ENCODE peak calls at places on chromosomes 2 and 18, in four cellular contexts. Z is K562, C is HepG2, U is H1. B is an unnamed sample.
A peak's percentile ranks its signal among the peaks of the same experiment; 100 is the strongest.

GRCh38 chr2:21038403-21039073 is 5.3 kb downstream of the APOB start:
- DNase-seq in Z (no peak), C (peak; percentile 80), U (no peak), B (no peak)

GRCh38 chr2:140863713-140864112 is 1267.1 kb downstream of the LRP1B start:
- DNase-seq in Z (peak; percentile 6), C (peak; percentile 51), U (no peak), B (peak; percentile 13)

GRCh38 chr2:46334389-46335345 is 37.5 kb downstream of the EPAS1 start:
- DNase-seq in Z (no peak), C (no peak), U (no peak), B (no peak)

GRCh38 chr2:2542966-2543555 is 212.0 kb upstream of the MYT1L start:
- DNase-seq in Z (peak; percentile 27), C (no peak), U (peak; percentile 53), B (no peak)

GRCh38 chr18:58456625-58457024 is 172.3 kb downstream of the ALPK2 start:
- DNase-seq in Z (no peak), C (no peak), U (no peak), B (no peak)

GRCh38 chr2:60796573-60797509 is 40.8 kb downstream of the PAPOLG start:
- DNase-seq in Z (no peak), C (no peak), U (no peak), B (no peak)

GRCh38 chr2:239581352-239581901 is 180.6 kb upstream of the HDAC4 start:
- DNase-seq in Z (no peak), C (no peak), U (no peak), B (no peak)

GRCh38 chr2:151237422-151238012 is 24.1 kb downstream of the RBM43 start:
- DNase-seq in Z (no peak), C (no peak), U (no peak), B (no peak)

GRCh38 chr2:53422979-53423378 is 344.6 kb upstream of the CHAC2 start:
- DNase-seq in Z (no peak), C (peak; percentile 50), U (peak; percentile 59), B (no peak)

GRCh38 chr2:44135771-44136170 is 32.9 kb upstream of the PPM1B start:
- DNase-seq in Z (no peak), C (no peak), U (no peak), B (no peak)

GRCh38 chr2:36750101-36750500 is 53.6 kb downstream of the VIT start:
- DNase-seq in Z (no peak), C (no peak), U (no peak), B (no peak)

GRCh38 chr2:36748166-36748565 is 51.7 kb downstream of the VIT start:
- DNase-seq in Z (no peak), C (no peak), U (no peak), B (no peak)

GRCh38 chr2:36756438-36756837 is 59.9 kb downstream of the VIT start:
- DNase-seq in Z (no peak), C (peak; percentile 13), U (no peak), B (no peak)

GRCh38 chr2:36754578-36754977 is 58.1 kb downstream of the VIT start:
- DNase-seq in Z (no peak), C (peak; percentile 75), U (no peak), B (no peak)

DNA sequence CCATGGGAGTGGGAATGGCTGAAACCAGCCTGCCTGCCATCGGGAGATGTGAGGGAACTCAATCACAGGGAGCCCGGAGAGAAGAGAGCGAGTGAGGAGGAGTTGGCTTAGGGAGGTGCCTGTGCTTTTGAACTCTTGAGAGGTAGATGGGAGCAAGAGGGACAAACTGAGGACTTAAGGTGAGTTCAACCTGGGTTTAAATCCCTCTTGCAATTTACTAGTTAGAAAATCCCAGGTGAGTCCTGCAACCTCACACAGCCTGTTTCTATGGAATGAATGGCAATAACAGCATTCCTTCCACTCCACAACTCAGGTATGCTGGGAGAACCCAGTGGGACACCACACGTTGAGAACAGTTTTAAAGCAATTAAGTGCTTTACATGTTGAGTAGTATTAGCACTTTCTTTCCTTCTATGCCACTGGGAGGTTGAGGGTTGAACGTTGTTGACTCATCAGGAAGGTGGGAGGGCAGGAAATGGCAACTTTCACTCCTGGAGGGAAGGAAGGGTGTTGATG is 57.3 kb downstream of the VIT start:
- DNase-seq in Z (no peak), C (no peak), U (no peak), B (no peak)
- H3K27ac ChIP-seq in Z (no peak overlapping the region), C (no peak overlapping the region), U (peak overlapping the region; percentile 72), B (no peak overlapping the region)

GRCh38 chr2:238106339-238106697 is 6.2 kb downstream of the ESPNL start:
- DNase-seq in Z (no peak), C (no peak), U (peak; percentile 66), B (no peak)
- TF ChIP-seq HDAC6 in Z (no peak), C (no peak), U (no peak), B (no peak)

GRCh38 chr2:108620656-108621055 is 86.4 kb downstream of the LIMS1 start:
- DNase-seq in Z (no peak), C (no peak), U (no peak), B (no peak)
- H3K27ac ChIP-seq in Z (peak overlapping the region; percentile 83), C (no peak overlapping the region), U (no peak overlapping the region), B (no peak overlapping the region)

GRCh38 chr18:486929-487328 is 13.6 kb downstream of the COLEC12 start:
- DNase-seq in Z (no peak), C (no peak), U (no peak), B (no peak)
- TF ChIP-seq HDAC6 in Z (no peak), C (no peak), U (no peak), B (no peak)

GRCh38 chr2:19104503-19104902 is 253.9 kb downstream of the OSR1 start:
- DNase-seq in Z (no peak), C (peak; percentile 10), U (no peak), B (no peak)
- H3K27ac ChIP-seq in Z (no peak overlapping the region), C (no peak overlapping the region), U (no peak overlapping the region), B (no peak overlapping the region)

GRCh38 chr2:38074775-38075435 is 1.0 kb downstream of the CYP1B1 start:
- DNase-seq in Z (no peak), C (no peak), U (peak; percentile 77), B (no peak)
- TF ChIP-seq HDAC6 in Z (no peak), C (no peak), U (no peak), B (no peak)

GRCh38 chr2:127143851-127144782 is 37.2 kb upstream of the BIN1 start:
- DNase-seq in Z (no peak), C (no peak), U (peak; percentile 35), B (no peak)

GRCh38 chr2:127140543-127140942 is 33.6 kb upstream of the BIN1 start:
- DNase-seq in Z (no peak), C (no peak), U (no peak), B (no peak)

GRCh38 chr2:127139766-127140165 is 32.8 kb upstream of the BIN1 start:
- DNase-seq in Z (no peak), C (no peak), U (no peak), B (no peak)

GRCh38 chr2:127145255-127145899 is 38.4 kb upstream of the BIN1 start:
- DNase-seq in Z (no peak), C (no peak), U (peak; percentile 27), B (no peak)

GRCh38 chr2:127142663-127143630 is 36.0 kb upstream of the BIN1 start:
- DNase-seq in Z (no peak), C (no peak), U (peak; percentile 33), B (no peak)
- H3K27ac ChIP-seq in Z (no peak overlapping the region), C (no peak overlapping the region), U (no peak overlapping the region), B (no peak overlapping the region)

GRCh38 chr2:147523415-147523814 is 321.4 kb upstream of the ACVR2A start:
- DNase-seq in Z (no peak), C (no peak), U (no peak), B (no peak)

GRCh38 chr2:147521936-147522335 is 322.9 kb upstream of the ACVR2A start:
- DNase-seq in Z (no peak), C (no peak), U (no peak), B (no peak)

GRCh38 chr2:147530033-147530432 is 314.8 kb upstream of the ACVR2A start:
- DNase-seq in Z (no peak), C (no peak), U (no peak), B (no peak)

GRCh38 chr2:147524912-147525311 is 319.9 kb upstream of the ACVR2A start:
- DNase-seq in Z (no peak), C (no peak), U (no peak), B (no peak)

DNA sequence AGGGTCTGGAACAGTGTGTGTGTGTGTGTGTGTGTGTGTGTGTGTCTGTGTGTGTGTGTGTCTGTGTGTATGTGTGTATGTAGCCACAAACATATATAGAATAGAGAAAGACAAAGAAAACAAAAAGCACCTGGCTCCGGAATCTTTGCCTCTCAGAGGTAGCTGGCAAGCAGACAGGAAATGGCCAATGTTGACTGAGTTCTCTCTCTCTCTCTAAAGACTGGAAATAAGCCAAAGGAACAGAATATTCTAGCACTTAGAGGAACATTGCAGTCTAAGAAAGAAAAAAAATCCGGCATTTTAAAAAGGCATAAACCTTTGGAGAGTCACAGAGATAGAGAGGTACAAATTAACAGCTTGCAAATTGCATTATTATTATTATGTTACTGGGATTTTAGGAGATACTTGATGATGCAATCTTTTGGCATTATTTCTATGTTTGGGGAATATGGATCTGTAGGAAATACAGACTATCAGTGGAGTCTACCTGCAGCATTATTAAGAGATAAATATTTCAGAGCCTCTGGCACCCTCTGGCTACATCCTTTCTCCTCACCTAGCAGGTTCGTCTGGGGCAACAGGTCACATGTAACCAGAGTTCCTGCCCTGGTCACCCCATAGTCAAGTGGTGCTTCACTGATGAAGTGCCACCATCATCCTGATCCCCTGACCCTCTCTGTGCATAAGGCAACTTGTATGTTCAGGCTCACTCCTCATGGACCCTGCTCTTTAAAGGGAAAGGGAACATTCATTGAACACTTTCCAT is 318.9 kb upstream of the ACVR2A start:
- DNase-seq in Z (no peak), C (no peak), U (no peak), B (no peak)
- TF ChIP-seq HDAC6 in Z (no peak), C (no peak), U (no peak), B (no peak)

GRCh38 chr2:10036095-10036879 is 7.1 kb upstream of the KLF11 start:
- DNase-seq in Z (no peak), C (no peak), U (no peak), B (no peak)
- H3K27ac ChIP-seq in Z (no peak overlapping the region), C (no peak overlapping the region), U (no peak overlapping the region), B (no peak overlapping the region)